ENCODE peak calls at places on chromosomes 11 and 22, in seven cellular contexts. S, R, B, L, W, U and T are unnamed samples.
A peak's percentile ranks its signal among the peaks of the same experiment; 100 is the strongest.

GRCh38 chr11:127106142-127106541 is 105.6 kb upstream of the KIRREL3 start:
- DNase-seq in U (no peak), S (no peak), R (no peak), B (no peak), W (no peak), L (no peak), T (peak; percentile 45)

GRCh38 chr22:19122752-19123492 is 710 bp upstream of the DGCR2 start:
- DNase-seq in W (no peak), S (no peak), B (no peak), L (no peak), R (no peak), U (no peak), T (no peak)

GRCh38 chr22:47558828-47559700 is 796.6 kb downstream of the TBC1D22A start:
- DNase-seq in R (no peak), L (no peak), W (no peak), S (no peak), B (no peak), U (no peak), T (no peak)

GRCh38 chr11:90496722-90497121 is 273.9 kb upstream of the CHORDC1 start:
- DNase-seq in U (no peak), L (no peak), B (no peak), W (no peak), S (no peak), R (no peak), T (no peak)

GRCh38 chr11:9459573-9460321 is 1.1 kb upstream of the ZNF143 start:
- DNase-seq in U (no peak), B (peak; percentile 7), R (no peak), S (no peak), W (peak; percentile 75), L (peak; percentile 52), T (peak; percentile 45)

GRCh38 chr22:19888131-19888746 is 33.6 kb upstream of the GNB1L start:
- DNase-seq in L (no peak), B (no peak), R (no peak), W (no peak), S (no peak), U (no peak), T (no peak)

GRCh38 chr22:47990486-47990885 is 1228.0 kb downstream of the TBC1D22A start:
- DNase-seq in L (no peak), S (no peak), W (no peak), R (no peak), B (no peak), U (no peak), T (no peak)

GRCh38 chr22:49229483-49230193 is 598.0 kb downstream of the BRD1 start:
- DNase-seq in R (no peak), S (peak; percentile 21), B (no peak), W (no peak), U (no peak), L (no peak), T (no peak)

GRCh38 chr11:17513853-17514252 is 30.4 kb downstream of the USH1C start:
- DNase-seq in S (no peak), U (no peak), W (peak; percentile 44), B (no peak), L (no peak), R (no peak), T (peak; percentile 40)

GRCh38 chr11:35746356-35747153 is 84.0 kb downstream of the TRIM44 start:
- DNase-seq in L (no peak), W (peak; percentile 26), U (no peak), B (no peak), R (peak; percentile 10), S (no peak), T (no peak)

GRCh38 chr11:99351620-99352019 is 330.9 kb downstream of the CNTN5 start:
- DNase-seq in W (peak; percentile 5), B (no peak), U (no peak), R (no peak), L (peak; percentile 4), S (no peak), T (no peak)

GRCh38 chr22:42880815-42881214 is 23.7 kb upstream of the ARFGAP3 start:
- DNase-seq in S (no peak), U (peak; percentile 77), L (no peak), R (no peak), B (no peak), W (no peak), T (no peak)

GRCh38 chr11:84824624-84825023 is 802.5 kb downstream of the DLG2 start:
- DNase-seq in S (no peak), L (no peak), U (no peak), B (no peak), W (peak; percentile 35), R (no peak), T (peak; percentile 32)

GRCh38 chr22:48886604-48887393 is 940.9 kb downstream of the BRD1 start:
- DNase-seq in R (no peak), U (no peak), W (no peak), L (no peak), B (no peak), S (peak; percentile 12), T (no peak)

GRCh38 chr11:80521592-80521991 is 1080.8 kb upstream of the TENM4 start:
- DNase-seq in R (no peak), L (no peak), S (no peak), B (no peak), W (no peak), U (no peak), T (no peak)

GRCh38 chr11:100872951-100873350 is 185.9 kb downstream of the ARHGAP42 start:
- DNase-seq in U (no peak), W (no peak), L (no peak), R (no peak), S (no peak), B (no peak), T (no peak)

GRCh38 chr11:124285610-124286344 is 28.0 kb downstream of the OR8D1 start:
- DNase-seq in W (peak; percentile 84), U (no peak), B (no peak), S (no peak), L (peak; percentile 17), R (no peak), T (peak; percentile 84)

GRCh38 chr11:371051-371450 is 1.8 kb downstream of the B4GALNT4 start:
- DNase-seq in S (no peak), R (no peak), U (no peak), B (no peak), W (no peak), L (no peak), T (no peak)

GRCh38 chr11:130315354-130315970 is 745 bp upstream of the ZBTB44 start:
- DNase-seq in U (peak; percentile 76), B (no peak), S (peak; percentile 56), L (no peak), W (no peak), R (peak; percentile 75), T (no peak)

GRCh38 chr11:35151896-35152295 is 12.9 kb downstream of the CD44 start:
- DNase-seq in B (no peak), S (no peak), R (no peak), W (no peak), L (no peak), U (no peak), T (no peak)

GRCh38 chr11:47667135-47667534 is 24.8 kb upstream of the MTCH2 start:
- DNase-seq in L (no peak), W (no peak), B (no peak), U (no peak), S (no peak), R (no peak), T (no peak)

GRCh38 chr22:30265851-30266444 is 703 bp downstream of the OSM start:
- DNase-seq in U (no peak), L (no peak), R (peak; percentile 87), W (peak; percentile 33), B (no peak), S (peak; percentile 85), T (no peak)

GRCh38 chr11:33017478-33017877 is 1.8 kb downstream of the DEPDC7 start:
- DNase-seq in L (no peak), S (no peak), W (no peak), U (no peak), R (no peak), B (no peak), T (no peak)

GRCh38 chr11:69293087-69293486 is 868 bp upstream of the MYEOV start:
- DNase-seq in R (no peak), L (no peak), S (peak; percentile 73), W (peak; percentile 20), B (no peak), U (peak; percentile 43), T (no peak)
- TF ChIP-seq CTCF in R (peak; percentile 3), L (no peak), S (no peak), W (peak; percentile 0), B (no peak), U (no peak), T (no peak)

DNA sequence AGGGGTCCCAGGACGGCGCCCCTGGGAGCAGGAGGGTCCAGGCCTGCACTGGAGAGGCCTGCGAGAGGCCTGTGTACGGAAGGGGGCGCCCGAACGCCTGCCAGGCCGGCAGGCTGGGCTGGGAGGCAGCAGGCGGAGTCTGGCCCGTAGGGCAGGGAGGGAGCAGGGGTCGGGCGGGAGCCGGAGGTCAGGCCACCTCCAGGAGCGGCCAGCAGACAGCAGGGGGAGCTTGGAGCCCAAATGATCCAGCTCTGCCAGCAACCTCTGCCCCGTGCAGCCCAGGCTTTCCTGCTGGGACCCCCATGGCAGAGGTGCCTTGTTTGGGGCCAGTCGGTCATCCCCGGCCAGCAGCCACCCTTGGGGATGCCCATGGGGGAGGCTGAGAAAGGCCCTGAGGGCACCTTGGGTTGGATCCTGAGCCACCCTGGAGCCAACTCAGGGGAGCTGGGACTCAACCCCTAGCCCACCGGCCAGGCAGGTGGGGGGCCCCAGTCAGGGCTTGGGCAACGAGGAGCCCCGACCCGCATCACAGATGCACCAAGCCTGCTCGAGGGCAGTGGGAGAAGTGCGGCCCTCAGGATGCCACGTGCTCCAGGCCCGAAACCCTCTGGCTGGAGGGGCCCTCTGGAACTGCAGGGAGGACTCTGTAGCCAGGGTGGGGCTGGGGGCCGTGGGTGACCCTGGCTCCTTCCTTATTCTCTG is 9.6 kb upstream of the SYT8 start:
- DNase-seq in L (no peak), U (peak; percentile 88), B (peak; percentile 86), R (peak; percentile 78), W (no peak), S (peak; percentile 72), T (peak; percentile 67)
- TF ChIP-seq CTCF in L (peak; percentile 71), U (peak; percentile 46), B (peak; percentile 73), R (peak; percentile 21), W (peak; percentile 14), S (peak; percentile 26), T (peak; percentile 52)

GRCh38 chr11:31236052-31236652 is 133.4 kb downstream of the DCDC1 start:
- DNase-seq in L (no peak), U (no peak), R (no peak), S (no peak), W (peak; percentile 9), B (no peak), T (peak; percentile 24)
- TF ChIP-seq CTCF in L (peak; percentile 27), U (no peak), R (peak; percentile 38), S (no peak), W (peak; percentile 42), B (peak; percentile 54), T (peak; percentile 50)

DNA sequence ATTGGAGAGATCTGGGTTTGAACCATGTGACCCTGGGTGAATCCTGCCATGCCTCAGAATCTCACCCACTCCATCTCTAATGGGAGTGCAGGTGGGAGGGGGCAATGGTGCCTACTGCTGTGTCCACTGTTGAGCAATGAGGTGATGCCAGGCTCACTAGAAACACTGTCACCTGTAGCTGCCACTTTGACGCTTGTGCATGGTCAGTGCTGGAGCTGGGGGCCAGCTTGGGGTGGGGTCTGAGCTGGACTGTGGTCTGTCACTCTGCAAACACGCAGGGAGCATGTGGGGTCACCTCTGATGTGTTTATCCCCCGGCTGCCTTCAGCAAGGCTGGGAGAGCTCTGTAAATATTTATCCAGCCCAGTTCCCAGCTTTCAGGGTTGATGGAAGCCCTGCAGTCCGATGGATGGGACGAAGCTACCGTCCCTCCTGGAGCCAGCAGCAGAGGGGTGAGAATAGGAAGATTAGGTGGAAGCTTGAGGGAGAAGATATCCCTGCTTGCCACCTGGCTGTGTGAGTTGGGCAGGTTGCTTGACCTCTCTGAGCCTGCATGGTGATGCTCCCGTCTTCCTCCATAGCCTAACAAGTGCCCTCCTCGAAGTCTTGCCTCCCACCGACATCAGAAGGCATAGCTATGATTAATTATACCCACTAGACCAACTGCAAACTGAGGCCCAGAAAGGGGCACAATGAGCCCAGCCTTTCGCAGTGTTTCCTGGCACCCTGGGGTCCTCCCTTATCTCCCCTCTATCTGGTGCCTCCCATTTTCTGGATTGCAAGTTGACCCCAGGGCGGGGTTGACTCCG is 1.7 kb downstream of the MMP11 start:
- DNase-seq in W (no peak), L (no peak), B (no peak), S (no peak), R (no peak), U (no peak), T (no peak)
- TF ChIP-seq CTCF in W (no peak), L (no peak), B (no peak), S (no peak), R (no peak), U (no peak), T (no peak)